ENCODE peak calls at places on chromosomes 1 and 21, in four cellular contexts. One of them, this sample, is unnamed. For H3K4me1, the result is how much of the 10 kb centered on the place peaks cover.

GRCh38 chr1:204331275-204331674 is 28.5 kb downstream of the PLEKHA6 start:
- DNase-seq in HCT116: no peak
- DNase-seq in K562: no peak
- DNase-seq in HepG2: no peak
- DNase-seq in this sample: no peak

GRCh38 chr1:246093230-246093629 is 413.8 kb downstream of the SMYD3 start:
- DNase-seq in HCT116: no peak
- DNase-seq in K562: no peak
- DNase-seq in HepG2: no peak
- DNase-seq in this sample: no peak

GRCh38 chr1:204941415-204942338 is 71.0 kb downstream of the NFASC start:
- DNase-seq in HCT116: peak
- DNase-seq in K562: peak
- DNase-seq in HepG2: peak
- DNase-seq in this sample: peak

GRCh38 chr1:84913025-84913892 is 20.3 kb upstream of the LPAR3 start:
- DNase-seq in HCT116: no peak
- DNase-seq in K562: no peak
- DNase-seq in HepG2: no peak
- DNase-seq in this sample: no peak

GRCh38 chr1:204880906-204881305 is 10.2 kb downstream of the NFASC start:
- DNase-seq in HCT116: no peak
- DNase-seq in K562: no peak
- DNase-seq in HepG2: no peak
- DNase-seq in this sample: no peak

GRCh38 chr1:21084111-21084510 is 92.6 kb downstream of the EIF4G3 start:
- DNase-seq in HCT116: no peak
- DNase-seq in K562: no peak
- DNase-seq in HepG2: no peak
- DNase-seq in this sample: no peak

GRCh38 chr1:58204284-58204683 is 342.2 kb downstream of the OMA1 start:
- DNase-seq in HCT116: no peak
- DNase-seq in K562: no peak
- DNase-seq in HepG2: no peak
- DNase-seq in this sample: no peak

GRCh38 chr1:228281631-228282328 is 73.9 kb downstream of the OBSCN start:
- DNase-seq in HCT116: no peak
- DNase-seq in K562: no peak
- DNase-seq in HepG2: no peak
- DNase-seq in this sample: no peak

GRCh38 chr1:178010674-178011073 is 40.8 kb upstream of the SEC16B start:
- DNase-seq in HCT116: no peak
- DNase-seq in K562: no peak
- DNase-seq in HepG2: no peak
- DNase-seq in this sample: no peak

GRCh38 chr1:51623025-51623424 is 6.1 kb downstream of the OSBPL9 start:
- DNase-seq in HCT116: no peak
- DNase-seq in K562: no peak
- DNase-seq in HepG2: no peak
- DNase-seq in this sample: no peak
- H3K4me1 ChIP-seq in HCT116: under half
- H3K4me1 ChIP-seq in K562: under half
- H3K4me1 ChIP-seq in HepG2: half or more
- H3K4me1 ChIP-seq in this sample: half or more

DNA sequence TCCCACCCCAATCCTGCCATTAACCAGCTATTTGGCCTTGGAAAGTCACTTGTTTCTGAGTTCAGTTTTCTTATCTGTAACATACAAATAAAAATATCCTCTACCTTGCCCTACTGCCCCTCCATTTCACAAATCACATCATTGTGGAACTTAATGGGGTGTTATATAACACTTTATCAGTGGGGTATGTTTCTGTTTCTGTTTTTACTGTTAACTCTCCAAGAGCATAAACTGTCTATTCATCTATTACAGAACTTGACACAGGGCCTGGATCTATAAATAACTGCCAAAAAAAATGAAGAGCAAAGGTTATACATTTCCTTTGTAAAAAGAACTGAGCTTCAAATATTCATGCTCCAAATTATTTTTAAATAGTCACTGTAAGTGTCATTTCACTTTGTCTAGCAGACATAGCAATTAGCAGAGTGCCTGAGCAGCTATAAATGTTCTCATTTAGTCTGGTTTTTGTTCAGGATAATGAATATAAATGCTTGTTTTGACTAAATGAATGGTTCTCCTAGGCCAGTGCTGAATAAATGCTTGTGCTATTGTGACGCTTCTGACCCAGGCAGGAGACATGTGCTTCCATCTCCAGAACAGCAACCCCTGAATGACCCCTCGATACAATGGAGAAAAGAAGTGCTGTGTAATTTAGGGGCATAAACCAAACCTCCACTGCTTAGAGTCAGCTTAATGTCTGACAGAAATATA is 7.4 kb downstream of the PIGM start:
- DNase-seq in HCT116: no peak
- DNase-seq in K562: no peak
- DNase-seq in HepG2: no peak
- DNase-seq in this sample: no peak
- TF ChIP-seq TCF7L2 in HCT116: no peak
- TF ChIP-seq TCF7L2 in K562: no peak
- TF ChIP-seq TCF7L2 in HepG2: no peak
- TF ChIP-seq TCF7L2 in this sample: no peak

GRCh38 chr1:169110265-169110664 is 3.8 kb downstream of the ATP1B1 start:
- DNase-seq in HCT116: no peak
- DNase-seq in K562: no peak
- DNase-seq in HepG2: no peak
- DNase-seq in this sample: no peak
- H3K4me1 ChIP-seq in HCT116: half or more
- H3K4me1 ChIP-seq in K562: under half
- H3K4me1 ChIP-seq in HepG2: half or more
- H3K4me1 ChIP-seq in this sample: half or more

GRCh38 chr1:76262591-76262990 is 188.0 kb downstream of the ST6GALNAC3 start:
- DNase-seq in HCT116: no peak
- DNase-seq in K562: no peak
- DNase-seq in HepG2: no peak
- DNase-seq in this sample: no peak
- TF ChIP-seq TCF7L2 in HCT116: no peak
- TF ChIP-seq TCF7L2 in K562: no peak
- TF ChIP-seq TCF7L2 in HepG2: no peak
- TF ChIP-seq TCF7L2 in this sample: no peak

GRCh38 chr1:159922499-159923202 is 2.7 kb downstream of the TAGLN2 start:
- DNase-seq in HCT116: no peak
- DNase-seq in K562: peak
- DNase-seq in HepG2: no peak
- DNase-seq in this sample: no peak

GRCh38 chr1:159925713-159926066 is 383 bp upstream of the TAGLN2 start:
- DNase-seq in HCT116: no peak
- DNase-seq in K562: peak
- DNase-seq in HepG2: no peak
- DNase-seq in this sample: no peak

GRCh38 chr1:159923203-159924024 is 1.9 kb downstream of the TAGLN2 start:
- DNase-seq in HCT116: no peak
- DNase-seq in K562: peak
- DNase-seq in HepG2: peak
- DNase-seq in this sample: no peak

GRCh38 chr1:159924791-159925712 is at the start of gene TAGLN2:
- DNase-seq in HCT116: peak
- DNase-seq in K562: peak
- DNase-seq in HepG2: peak
- DNase-seq in this sample: peak

GRCh38 chr1:159924025-159924790 is 1.1 kb downstream of the TAGLN2 start:
- DNase-seq in HCT116: peak
- DNase-seq in K562: peak
- DNase-seq in HepG2: peak
- DNase-seq in this sample: no peak
- H3K4me1 ChIP-seq in HCT116: under half
- H3K4me1 ChIP-seq in K562: half or more
- H3K4me1 ChIP-seq in HepG2: under half
- H3K4me1 ChIP-seq in this sample: under half

GRCh38 chr21:36606983-36607325 is 92.0 kb upstream of the SIM2 start:
- DNase-seq in HCT116: no peak
- DNase-seq in K562: no peak
- DNase-seq in HepG2: no peak
- DNase-seq in this sample: no peak

GRCh38 chr21:36608251-36608650 is 90.7 kb upstream of the SIM2 start:
- DNase-seq in HCT116: no peak
- DNase-seq in K562: no peak
- DNase-seq in HepG2: no peak
- DNase-seq in this sample: no peak

GRCh38 chr21:36606292-36606982 is 92.5 kb upstream of the SIM2 start:
- DNase-seq in HCT116: no peak
- DNase-seq in K562: peak
- DNase-seq in HepG2: no peak
- DNase-seq in this sample: no peak

GRCh38 chr21:36603221-36603620 is 95.7 kb upstream of the SIM2 start:
- DNase-seq in HCT116: no peak
- DNase-seq in K562: no peak
- DNase-seq in HepG2: no peak
- DNase-seq in this sample: no peak

GRCh38 chr21:36602735-36603134 is 96.2 kb upstream of the SIM2 start:
- DNase-seq in HCT116: no peak
- DNase-seq in K562: no peak
- DNase-seq in HepG2: no peak
- DNase-seq in this sample: no peak
- TF ChIP-seq TCF7L2 in HCT116: no peak
- TF ChIP-seq TCF7L2 in K562: no peak
- TF ChIP-seq TCF7L2 in HepG2: no peak
- TF ChIP-seq TCF7L2 in this sample: no peak

This sample was measured in Panc1.